ENCODE peak calls at places on chromosomes 4 and X, in ten cellular contexts. V is HCT116, X is WERI-Rb-1, N is K562, D is MM.1S, G is psoas muscle, W is brain microvascular endothelial cell, B is esophagus squamous epithelium, S is heart left ventricle, Z is IMR-90. U is an unnamed sample.

GRCh38 chr4:88600129-88600849 is 8.0 kb downstream of the HERC3 start:
- DNase-seq in S (no peak), B (no peak), X (no peak), W (peak; percentile 32), N (no peak), V (no peak), D (no peak), Z (peak; percentile 95), G (no peak), U (no peak)

GRCh38 chrX:39840141-39841126 is 257.3 kb downstream of the BCOR start:
- DNase-seq in N (no peak), S (no peak), D (no peak), W (no peak), B (no peak), Z (no peak), X (peak; percentile 52), G (no peak), V (no peak), U (no peak)

GRCh38 chr4:121977251-121978168 is 25.6 kb upstream of the TRPC3 start:
- DNase-seq in D (peak; percentile 56), S (no peak), G (no peak), W (peak; percentile 72), B (no peak), V (no peak), Z (peak; percentile 55), N (no peak), X (no peak), U (no peak)

GRCh38 chr4:10054571-10055041 is 33.3 kb upstream of the SLC2A9 start:
- DNase-seq in N (no peak), G (no peak), S (no peak), Z (no peak), V (no peak), W (no peak), B (no peak), X (no peak), D (no peak), U (no peak)

GRCh38 chr4:86098691-86099090 is 261.2 kb downstream of the MAPK10 start:
- DNase-seq in X (no peak), Z (no peak), N (no peak), D (peak; percentile 81), G (no peak), W (no peak), B (no peak), V (no peak), S (no peak), U (no peak)

GRCh38 chr4:38509551-38509950 is 154.4 kb upstream of the KLF3 start:
- DNase-seq in G (no peak), W (no peak), X (no peak), B (no peak), S (no peak), V (no peak), D (no peak), N (no peak), Z (no peak), U (no peak)

GRCh38 chr4:3483471-3483921 is 20.4 kb downstream of the DOK7 start:
- DNase-seq in S (peak; percentile 82), N (no peak), Z (no peak), V (no peak), B (no peak), G (peak; percentile 97), D (no peak), X (peak; percentile 90), W (no peak), U (no peak)

GRCh38 chr4:1520145-1520661 is 114.0 kb upstream of the NKX1-1 start:
- DNase-seq in V (no peak), X (no peak), G (peak; percentile 56), B (no peak), D (no peak), Z (no peak), W (no peak), S (no peak), N (peak; percentile 44), U (no peak)

GRCh38 chrX:134792077-134792476 is 133.8 kb upstream of the PLAC1 start:
- DNase-seq in Z (peak; percentile 22), V (no peak), G (no peak), D (no peak), B (no peak), W (no peak), S (no peak), N (peak; percentile 17), X (no peak), U (no peak)

DNA sequence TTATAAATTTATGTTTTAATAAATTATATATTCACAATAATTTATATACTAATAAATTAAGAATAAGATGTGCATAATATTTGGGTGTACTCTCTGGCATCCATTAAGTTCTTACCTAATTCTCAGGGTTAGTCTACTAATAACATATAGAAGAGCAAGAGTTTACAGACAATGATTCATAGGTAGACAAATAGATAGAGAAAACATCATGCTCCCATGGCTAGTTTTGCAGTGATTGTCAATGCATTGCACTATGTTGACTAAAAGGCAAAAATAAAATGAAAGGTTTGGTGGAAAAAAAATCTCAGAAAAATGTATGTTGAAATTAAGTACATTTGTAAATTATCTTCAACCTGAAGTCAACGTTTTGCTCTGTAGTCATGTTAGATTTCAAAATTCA is 606.0 kb downstream of the KCTD8 start:
- DNase-seq in S (no peak), Z (no peak), G (no peak), B (no peak), X (no peak), D (no peak), V (no peak), W (no peak), N (no peak), U (no peak)
- H3K4me3 ChIP-seq in S (no peak overlapping the region), Z (no peak overlapping the region), G (no peak overlapping the region), B (no peak overlapping the region), X (no peak overlapping the region), D (no peak overlapping the region), V (no peak overlapping the region), W (no peak overlapping the region), N (no peak overlapping the region), U (no peak overlapping the region)

DNA sequence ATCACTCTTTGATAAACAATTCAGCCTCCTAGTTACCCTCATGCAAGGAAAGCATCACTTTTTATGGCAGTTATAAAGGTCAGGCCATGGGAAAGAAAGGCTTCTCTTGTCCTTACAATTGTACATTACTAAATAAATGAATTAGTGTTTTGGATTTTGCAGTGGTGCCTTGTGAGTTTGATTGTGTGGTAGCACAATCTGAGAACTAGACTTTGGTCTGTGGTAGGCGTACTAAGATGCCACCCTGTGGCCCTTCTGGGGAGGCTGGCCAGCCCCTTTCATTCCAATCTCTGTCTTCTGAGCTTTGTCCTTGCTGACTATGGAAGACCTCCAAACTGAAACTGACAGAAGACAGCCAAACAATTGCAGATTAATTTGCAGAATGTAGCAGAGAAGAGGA is 14.6 kb upstream of the HNRNPD start:
- DNase-seq in X (no peak), B (no peak), W (no peak), V (no peak), D (no peak), Z (no peak), S (no peak), G (no peak), N (no peak), U (no peak)
- TF ChIP-seq CTCF in X (peak; percentile 30), B (no peak), W (peak; percentile 27), V (peak; percentile 18), D (peak; percentile 3), Z (no peak), S (no peak), G (no peak), N (peak; percentile 23), U (no peak)

DNA sequence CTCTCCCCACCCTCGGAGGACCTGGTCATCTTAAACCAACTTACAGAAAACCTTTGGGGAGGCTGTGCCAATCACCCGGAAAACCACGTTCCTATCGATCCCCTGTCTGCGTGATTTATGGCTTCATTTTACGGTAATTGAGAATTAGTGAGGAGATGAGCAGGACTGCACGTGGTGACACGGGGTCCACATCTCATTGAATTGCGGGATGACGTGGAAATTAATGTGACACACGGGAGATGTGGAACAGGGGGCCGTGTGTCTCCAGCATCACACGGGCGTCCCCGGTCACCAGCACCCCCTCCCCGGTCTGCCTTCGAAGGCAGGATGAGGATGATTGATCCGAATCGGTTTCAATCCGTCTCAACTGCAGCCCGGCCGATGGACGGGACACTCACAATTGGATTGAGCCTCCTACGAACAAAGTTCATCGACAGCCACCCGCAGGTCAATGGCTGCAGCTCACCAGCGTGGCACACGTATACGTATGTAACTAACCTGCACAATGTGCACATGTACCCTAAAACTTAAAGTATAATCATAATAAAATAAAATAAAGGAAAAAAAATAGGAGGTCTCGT is 160.3 kb downstream of the SHOX start:
- DNase-seq in V (no peak), B (no peak), D (no peak), X (no peak), S (no peak), G (no peak), W (no peak), N (no peak), Z (no peak), U (no peak)
- H3K4me3 ChIP-seq in V (no peak overlapping the region), B (no peak overlapping the region), D (no peak overlapping the region), X (no peak overlapping the region), S (no peak overlapping the region), G (no peak overlapping the region), W (no peak overlapping the region), N (no peak overlapping the region), Z (no peak overlapping the region), U (no peak overlapping the region)

DNA sequence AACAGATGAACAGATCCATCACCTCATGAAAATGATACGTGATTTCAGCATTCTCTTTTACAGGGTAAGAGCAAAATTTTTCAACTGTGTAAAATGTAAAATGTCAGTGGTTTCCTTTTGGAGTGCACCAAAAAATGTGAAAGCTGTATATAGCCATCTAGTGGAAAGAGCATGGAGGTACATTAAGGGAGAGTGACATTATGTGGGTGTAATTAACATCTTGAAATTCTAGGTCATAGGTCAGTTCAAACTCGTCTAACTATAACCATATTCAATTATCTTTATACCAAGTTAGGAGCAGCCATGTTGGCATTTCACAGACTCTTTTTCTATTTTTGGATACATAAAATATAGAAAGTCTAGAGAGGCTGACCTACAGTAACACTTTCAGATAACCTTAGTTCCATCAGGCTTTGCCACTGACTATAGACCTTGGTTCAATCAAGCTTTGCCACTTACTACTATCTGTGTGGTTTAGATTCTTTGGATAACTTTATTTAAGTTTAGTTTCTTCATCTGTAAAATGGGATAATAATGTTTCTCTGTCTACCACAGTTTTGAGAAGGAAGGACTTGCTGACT is 30.2 kb downstream of the NEIL3 start:
- DNase-seq in X (no peak), N (peak; percentile 10), D (peak; percentile 52), B (no peak), W (no peak), G (no peak), S (no peak), Z (peak; percentile 51), V (peak; percentile 4), U (peak; percentile 18)
- TF ChIP-seq CTCF in X (peak; percentile 37), N (peak; percentile 70), D (peak; percentile 66), B (peak; percentile 68), W (peak; percentile 54), G (peak; percentile 49), S (peak; percentile 54), Z (peak; percentile 79), V (peak; percentile 62), U (peak; percentile 51)

DNA sequence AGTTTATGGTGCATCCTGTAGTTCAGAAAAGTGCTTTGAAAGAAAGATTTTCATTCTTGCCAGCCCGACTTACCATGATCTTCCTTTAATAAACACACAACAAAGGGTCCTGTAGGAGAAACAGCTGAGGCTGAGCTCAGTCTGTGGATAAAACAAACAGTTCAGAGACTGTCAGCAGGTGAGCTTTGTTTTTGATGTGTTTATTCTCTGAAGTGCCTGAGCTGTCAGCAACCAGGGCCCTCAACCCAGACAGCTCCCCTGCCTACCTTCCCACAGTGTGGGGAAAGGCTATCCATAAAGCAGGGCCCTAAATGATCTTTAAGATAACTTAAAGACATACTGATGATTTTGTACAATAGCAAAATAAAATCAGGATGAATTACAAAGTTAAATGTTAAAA is 459.2 kb upstream of the GALNT7 start:
- DNase-seq in V (no peak), D (no peak), Z (no peak), G (no peak), N (no peak), S (no peak), B (no peak), W (no peak), X (no peak), U (no peak)
- H3K4me3 ChIP-seq in V (no peak overlapping the region), D (no peak overlapping the region), Z (no peak overlapping the region), G (no peak overlapping the region), N (no peak overlapping the region), S (no peak overlapping the region), B (no peak overlapping the region), W (no peak overlapping the region), X (no peak overlapping the region), U (no peak overlapping the region)